ENCODE peak calls at places on chromosomes 12 and 14, in ten cellular contexts. U, C, D, X, F, W, R, T, M and B are unnamed samples.
A peak's percentile ranks its signal among the peaks of the same experiment; 100 is the strongest.

GRCh38 chr12:110862331-110862730 is 15.5 kb downstream of the CCDC63 start:
- DNase-seq in W (no peak), D (no peak), R (no peak), M (no peak), T (no peak), U (no peak), C (no peak), F (no peak), X (no peak), B (no peak)

GRCh38 chr12:1217191-1217949 is 226.3 kb downstream of the ERC1 start:
- DNase-seq in U (no peak), W (peak; percentile 79), M (no peak), R (peak; percentile 90), X (no peak), T (no peak), C (no peak), F (peak; percentile 6), D (no peak), B (no peak)

GRCh38 chr12:108922918-108923317 is 43.0 kb downstream of the DAO start:
- DNase-seq in T (no peak), R (no peak), F (no peak), X (no peak), C (no peak), M (no peak), U (no peak), W (no peak), D (no peak), B (no peak)

GRCh38 chr12:10331642-10332239 is 24.1 kb downstream of the KLRD1 start:
- DNase-seq in F (peak; percentile 26), T (no peak), R (peak; percentile 36), W (peak; percentile 62), X (no peak), C (no peak), M (no peak), U (no peak), D (no peak), B (no peak)

GRCh38 chr14:91021991-91022621 is 38.3 kb downstream of the RPS6KA5 start:
- DNase-seq in D (no peak), T (no peak), C (no peak), R (no peak), M (no peak), U (no peak), W (no peak), X (no peak), F (no peak), B (no peak)

GRCh38 chr12:75058228-75058627 is 151.4 kb downstream of the KCNC2 start:
- DNase-seq in U (no peak), C (no peak), T (no peak), M (no peak), W (peak; percentile 2), X (no peak), F (no peak), R (no peak), D (no peak), B (no peak)

GRCh38 chr14:77424862-77425261 is 1.5 kb upstream of the NOXRED1 start:
- DNase-seq in X (no peak), R (no peak), M (no peak), W (no peak), C (no peak), D (no peak), F (no peak), U (no peak), T (no peak), B (no peak)

GRCh38 chr14:74650927-74651686 is 39.1 kb upstream of the LTBP2 start:
- DNase-seq in M (no peak), W (no peak), R (no peak), U (no peak), D (no peak), F (no peak), T (no peak), X (no peak), C (no peak), B (no peak)

GRCh38 chr12:89417246-89417977 is 65.1 kb upstream of the DUSP6 start:
- DNase-seq in C (no peak), W (peak; percentile 64), M (no peak), T (no peak), U (no peak), X (no peak), F (no peak), R (peak; percentile 38), D (no peak), B (peak; percentile 27)

GRCh38 chr12:30923057-30923456 is 3.5 kb upstream of the TSPAN11 start:
- DNase-seq in X (no peak), T (no peak), W (no peak), F (no peak), U (no peak), M (no peak), R (no peak), C (no peak), D (no peak), B (no peak)

GRCh38 chr14:99788713-99789112 is 4.5 kb upstream of the EML1 start:
- DNase-seq in W (no peak), X (no peak), C (no peak), R (no peak), D (peak; percentile 15), T (no peak), M (no peak), F (no peak), U (no peak), B (no peak)

GRCh38 chr12:112097641-112098040 is 10.9 kb downstream of the NAA25 start:
- DNase-seq in F (no peak), R (no peak), M (no peak), U (no peak), C (no peak), D (no peak), X (no peak), W (no peak), T (no peak), B (no peak)

GRCh38 chr14:105364100-105364708 is 34.1 kb upstream of the TEX22 start:
- DNase-seq in R (peak; percentile 32), F (peak; percentile 95), X (peak; percentile 61), W (peak; percentile 72), D (no peak), M (peak; percentile 47), C (no peak), U (peak; percentile 47), T (no peak), B (peak; percentile 56)

GRCh38 chr12:46188170-46188569 is 80.7 kb downstream of the SLC38A1 start:
- DNase-seq in W (no peak), R (no peak), M (no peak), T (no peak), C (no peak), D (no peak), F (no peak), U (no peak), X (no peak), B (no peak)

GRCh38 chr12:99427104-99427503 is 220.4 kb upstream of the GARIN6 start:
- DNase-seq in F (no peak), D (no peak), U (no peak), T (no peak), W (no peak), R (no peak), C (no peak), X (no peak), M (no peak), B (no peak)

DNA sequence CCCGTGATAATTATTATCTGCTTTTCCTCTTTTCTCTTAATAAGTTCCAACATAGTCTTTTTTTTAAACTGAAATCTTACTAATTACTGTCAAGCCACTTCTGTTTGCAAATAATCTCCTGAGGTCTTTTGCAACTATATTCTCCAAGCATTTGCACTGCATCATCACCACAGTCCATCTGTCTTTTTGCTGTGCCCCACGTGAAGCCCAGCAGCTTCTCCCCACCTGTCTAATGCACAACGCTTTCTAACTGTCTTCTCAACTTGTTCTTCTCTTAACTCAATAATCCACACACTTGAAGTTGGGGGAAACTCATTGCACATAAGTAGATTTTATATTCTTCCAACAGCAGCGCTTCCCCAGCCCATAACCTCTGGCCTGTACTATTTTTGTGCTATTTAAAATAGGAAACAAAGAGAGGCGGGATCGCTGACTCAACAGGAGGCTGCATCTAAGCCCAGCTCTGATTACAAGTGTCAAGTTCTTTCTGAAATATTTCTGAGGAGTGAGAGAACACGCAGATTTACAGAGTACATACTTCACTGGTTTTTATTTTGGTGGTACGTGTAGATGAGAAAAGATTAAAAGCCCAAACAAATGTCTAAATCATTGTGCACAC is 226.7 kb downstream of the GXYLT1 start:
- DNase-seq in R (no peak), C (no peak), U (no peak), M (no peak), D (no peak), W (no peak), T (no peak), X (no peak), F (no peak), B (no peak)
- H3K4me3 ChIP-seq in R (no peak overlapping the region), C (no peak overlapping the region), U (no peak overlapping the region), M (no peak overlapping the region), D (no peak overlapping the region), W (no peak overlapping the region), T (no peak overlapping the region), X (no peak overlapping the region), F (no peak overlapping the region), B (no peak overlapping the region)

GRCh38 chr14:39050389-39050788 is 52.6 kb downstream of the SEC23A start:
- DNase-seq in X (no peak), W (peak; percentile 85), U (no peak), C (no peak), R (peak; percentile 88), D (no peak), M (no peak), F (no peak), T (no peak), B (no peak)
- H3K36me3 ChIP-seq in X (peaks cover 100% of the 10 kb centered on the region), W (peaks cover 57% of the 10 kb centered on the region), U (peaks cover 97% of the 10 kb centered on the region), C (peaks cover 100% of the 10 kb centered on the region), R (peaks cover 19% of the 10 kb centered on the region), D (peaks cover 72% of the 10 kb centered on the region), M (peaks cover 3% of the 10 kb centered on the region), F (peaks cover 26% of the 10 kb centered on the region), T (peaks cover 67% of the 10 kb centered on the region), B (peaks cover 33% of the 10 kb centered on the region)

GRCh38 chr12:41552507-41553047 is 364.5 kb downstream of the PDZRN4 start:
- DNase-seq in D (no peak), W (no peak), U (no peak), M (no peak), X (no peak), C (no peak), T (no peak), R (no peak), F (no peak), B (no peak)

GRCh38 chr12:41557081-41557480 is 369.0 kb downstream of the PDZRN4 start:
- DNase-seq in W (no peak), T (no peak), D (no peak), M (no peak), U (no peak), C (no peak), R (no peak), X (no peak), F (no peak), B (no peak)

DNA sequence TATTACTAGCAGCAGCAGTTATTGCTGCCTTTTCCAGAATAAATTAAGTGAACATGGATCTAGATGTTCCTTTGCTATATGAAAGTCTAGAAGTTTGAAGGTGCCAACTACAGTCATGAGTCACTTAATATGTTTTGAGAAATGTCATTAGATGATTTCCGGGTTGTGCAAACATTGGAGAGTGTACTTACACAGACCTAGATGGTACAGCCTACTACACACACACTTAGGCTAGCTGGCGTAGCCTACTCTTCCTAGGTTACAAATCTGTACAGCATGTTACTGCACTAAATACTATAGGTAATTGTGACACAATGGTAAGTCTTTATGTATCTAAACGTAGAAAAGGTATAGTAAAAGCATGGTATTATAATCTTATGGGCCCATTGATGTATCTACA is 368.1 kb downstream of the PDZRN4 start:
- DNase-seq in F (no peak), W (no peak), X (no peak), R (no peak), M (no peak), T (no peak), C (no peak), U (no peak), D (no peak), B (no peak)
- H3K27me3 ChIP-seq in F (no peaks in the 10 kb centered on the region), W (no peaks in the 10 kb centered on the region), X (no peaks in the 10 kb centered on the region), R (no peaks in the 10 kb centered on the region), M (no peaks in the 10 kb centered on the region), T (no peaks in the 10 kb centered on the region), C (no peaks in the 10 kb centered on the region), U (no peaks in the 10 kb centered on the region), D (no peaks in the 10 kb centered on the region), B (no peaks in the 10 kb centered on the region)

GRCh38 chr14:22883191-22883976 is at the start of gene REM2:
- DNase-seq in M (no peak), U (no peak), W (no peak), T (no peak), X (no peak), F (peak; percentile 51), R (no peak), D (peak; percentile 46), C (no peak), B (no peak)
- H3K4me3 ChIP-seq in M (no peak within 1 kb of the TSS), U (no peak within 1 kb of the TSS), W (no peak within 1 kb of the TSS), T (no peak within 1 kb of the TSS), X (no peak within 1 kb of the TSS), F (no peak within 1 kb of the TSS), R (no peak within 1 kb of the TSS), D (no peak within 1 kb of the TSS), C (no peak within 1 kb of the TSS), B (no peak within 1 kb of the TSS)